ENCODE peak calls at places on chromosomes 16 and 17, in five cellular contexts. One of them, this sample, is unnamed.

GRCh38 chr16:10871157-10871991 is 5.6 kb upstream of the CIITA start:
- DNase-seq in kidney epithelial cell: peak; percentile 77
- DNase-seq in effector memory CD8-positive, alpha-beta T cell: peak; percentile 33
- DNase-seq in left lung: peak; percentile 79
- DNase-seq in neural progenitor cell: no peak
- DNase-seq in this sample: no peak

GRCh38 chr17:45284176-45285140 is 22.6 kb upstream of the SPATA32 start:
- DNase-seq in effector memory CD8-positive, alpha-beta T cell: no peak
- DNase-seq in neural progenitor cell: peak; percentile 40
- DNase-seq in kidney epithelial cell: no peak
- DNase-seq in left lung: no peak
- DNase-seq in this sample: no peak

GRCh38 chr17:28580925-28581324 is 4.2 kb upstream of the ALDOC start:
- DNase-seq in kidney epithelial cell: no peak
- DNase-seq in neural progenitor cell: no peak
- DNase-seq in effector memory CD8-positive, alpha-beta T cell: no peak
- DNase-seq in left lung: no peak
- DNase-seq in this sample: no peak

GRCh38 chr17:50957600-50958575 is 91.7 kb upstream of the TOB1 start:
- DNase-seq in neural progenitor cell: no peak
- DNase-seq in effector memory CD8-positive, alpha-beta T cell: no peak
- DNase-seq in kidney epithelial cell: no peak
- DNase-seq in left lung: no peak
- DNase-seq in this sample: no peak

GRCh38 chr17:1365445-1366039 is 34.5 kb downstream of the YWHAE start:
- DNase-seq in kidney epithelial cell: peak; percentile 35
- DNase-seq in left lung: peak; percentile 56
- DNase-seq in neural progenitor cell: peak; percentile 84
- DNase-seq in effector memory CD8-positive, alpha-beta T cell: peak; percentile 55
- DNase-seq in this sample: peak; percentile 66

GRCh38 chr16:73301984-73302383 is 254.1 kb upstream of the ZFHX3 start:
- DNase-seq in neural progenitor cell: no peak
- DNase-seq in kidney epithelial cell: no peak
- DNase-seq in effector memory CD8-positive, alpha-beta T cell: no peak
- DNase-seq in left lung: no peak
- DNase-seq in this sample: no peak

GRCh38 chr16:49399594-49400364 is 26.2 kb downstream of the C16orf78 start:
- DNase-seq in effector memory CD8-positive, alpha-beta T cell: no peak
- DNase-seq in kidney epithelial cell: no peak
- DNase-seq in neural progenitor cell: no peak
- DNase-seq in left lung: no peak
- DNase-seq in this sample: no peak

GRCh38 chr17:8226536-8227237 is 16.3 kb upstream of the AURKB start:
- DNase-seq in kidney epithelial cell: peak; percentile 66
- DNase-seq in neural progenitor cell: peak; percentile 94
- DNase-seq in left lung: peak; percentile 82
- DNase-seq in effector memory CD8-positive, alpha-beta T cell: no peak
- DNase-seq in this sample: no peak

GRCh38 chr16:3017806-3018506 is at the start of gene CLDN6:
- DNase-seq in neural progenitor cell: peak; percentile 96
- DNase-seq in kidney epithelial cell: no peak
- DNase-seq in effector memory CD8-positive, alpha-beta T cell: no peak
- DNase-seq in left lung: no peak
- DNase-seq in this sample: no peak

GRCh38 chr17:75159196-75160031 is 5.1 kb upstream of the JPT1 start:
- DNase-seq in neural progenitor cell: no peak
- DNase-seq in kidney epithelial cell: no peak
- DNase-seq in effector memory CD8-positive, alpha-beta T cell: no peak
- DNase-seq in left lung: no peak
- DNase-seq in this sample: no peak